ENCODE peak calls at places on chromosomes 5 and 9, in eight cellular contexts. One of them, this sample, is unnamed.

GRCh38 chr5:18276939-18277338 is 642.7 kb downstream of the TAF11L14 start:
- DNase-seq in right lobe of liver: no peak
- DNase-seq in fibroblast of lung: no peak
- DNase-seq in astrocyte of the spinal cord: no peak
- DNase-seq in memory B cell: no peak
- DNase-seq in H7: no peak
- DNase-seq in foreskin melanocyte: no peak
- DNase-seq in stimulated activated CD8-positive, alpha-beta memory T cell treated with anti-CD3 and anti-CD28 coated beads, Interleukin-15, amount 100 ng/mL, for 1 hour: no peak
- DNase-seq in this sample: no peak

GRCh38 chr9:75903785-75904360 is 13.4 kb downstream of the PCSK5 start:
- DNase-seq in right lobe of liver: no peak
- DNase-seq in fibroblast of lung: peak
- DNase-seq in astrocyte of the spinal cord: peak
- DNase-seq in memory B cell: no peak
- DNase-seq in H7: no peak
- DNase-seq in foreskin melanocyte: no peak
- DNase-seq in stimulated activated CD8-positive, alpha-beta memory T cell treated with anti-CD3 and anti-CD28 coated beads, Interleukin-15, amount 100 ng/mL, for 1 hour: no peak
- DNase-seq in this sample: no peak

GRCh38 chr5:93342563-93343061 is 238.4 kb downstream of the NR2F1-AS1 start:
- DNase-seq in right lobe of liver: no peak
- DNase-seq in fibroblast of lung: no peak
- DNase-seq in astrocyte of the spinal cord: no peak
- DNase-seq in memory B cell: no peak
- DNase-seq in H7: no peak
- DNase-seq in foreskin melanocyte: no peak
- DNase-seq in stimulated activated CD8-positive, alpha-beta memory T cell treated with anti-CD3 and anti-CD28 coated beads, Interleukin-15, amount 100 ng/mL, for 1 hour: no peak
- DNase-seq in this sample: no peak

GRCh38 chr5:148831590-148832565 is 5.5 kb downstream of the ADRB2 start:
- DNase-seq in right lobe of liver: no peak
- DNase-seq in fibroblast of lung: no peak
- DNase-seq in astrocyte of the spinal cord: no peak
- DNase-seq in memory B cell: no peak
- DNase-seq in H7: no peak
- DNase-seq in foreskin melanocyte: no peak
- DNase-seq in stimulated activated CD8-positive, alpha-beta memory T cell treated with anti-CD3 and anti-CD28 coated beads, Interleukin-15, amount 100 ng/mL, for 1 hour: no peak
- DNase-seq in this sample: no peak

GRCh38 chr9:21779397-21779796 is 23.0 kb upstream of the MTAP start:
- DNase-seq in right lobe of liver: no peak
- DNase-seq in fibroblast of lung: peak
- DNase-seq in astrocyte of the spinal cord: no peak
- DNase-seq in memory B cell: no peak
- DNase-seq in H7: no peak
- DNase-seq in foreskin melanocyte: no peak
- DNase-seq in stimulated activated CD8-positive, alpha-beta memory T cell treated with anti-CD3 and anti-CD28 coated beads, Interleukin-15, amount 100 ng/mL, for 1 hour: no peak
- DNase-seq in this sample: no peak

GRCh38 chr5:77311217-77311571 is 100.7 kb downstream of the PDE8B start:
- DNase-seq in right lobe of liver: no peak
- DNase-seq in fibroblast of lung: no peak
- DNase-seq in astrocyte of the spinal cord: no peak
- DNase-seq in memory B cell: no peak
- DNase-seq in H7: no peak
- DNase-seq in foreskin melanocyte: no peak
- DNase-seq in stimulated activated CD8-positive, alpha-beta memory T cell treated with anti-CD3 and anti-CD28 coated beads, Interleukin-15, amount 100 ng/mL, for 1 hour: no peak
- DNase-seq in this sample: no peak

GRCh38 chr5:62477801-62478200 is 65.2 kb downstream of the IPO11 start:
- DNase-seq in right lobe of liver: no peak
- DNase-seq in fibroblast of lung: peak
- DNase-seq in astrocyte of the spinal cord: peak
- DNase-seq in memory B cell: no peak
- DNase-seq in H7: no peak
- DNase-seq in foreskin melanocyte: no peak
- DNase-seq in stimulated activated CD8-positive, alpha-beta memory T cell treated with anti-CD3 and anti-CD28 coated beads, Interleukin-15, amount 100 ng/mL, for 1 hour: no peak
- DNase-seq in this sample: no peak

GRCh38 chr9:77018058-77019009 is 1.1 kb upstream of the FOXB2 start:
- DNase-seq in right lobe of liver: no peak
- DNase-seq in fibroblast of lung: no peak
- DNase-seq in astrocyte of the spinal cord: no peak
- DNase-seq in memory B cell: no peak
- DNase-seq in H7: peak
- DNase-seq in foreskin melanocyte: no peak
- DNase-seq in stimulated activated CD8-positive, alpha-beta memory T cell treated with anti-CD3 and anti-CD28 coated beads, Interleukin-15, amount 100 ng/mL, for 1 hour: no peak
- DNase-seq in this sample: no peak

GRCh38 chr5:55154893-55155292 is 5.1 kb upstream of the GPX8 start:
- DNase-seq in right lobe of liver: no peak
- DNase-seq in fibroblast of lung: peak
- DNase-seq in astrocyte of the spinal cord: peak
- DNase-seq in memory B cell: no peak
- DNase-seq in H7: no peak
- DNase-seq in foreskin melanocyte: no peak
- DNase-seq in stimulated activated CD8-positive, alpha-beta memory T cell treated with anti-CD3 and anti-CD28 coated beads, Interleukin-15, amount 100 ng/mL, for 1 hour: no peak
- DNase-seq in this sample: peak

GRCh38 chr5:173670130-173670591 is 53.7 kb upstream of the BOD1 start:
- DNase-seq in right lobe of liver: no peak
- DNase-seq in fibroblast of lung: peak
- DNase-seq in astrocyte of the spinal cord: peak
- DNase-seq in memory B cell: no peak
- DNase-seq in H7: peak
- DNase-seq in foreskin melanocyte: no peak
- DNase-seq in stimulated activated CD8-positive, alpha-beta memory T cell treated with anti-CD3 and anti-CD28 coated beads, Interleukin-15, amount 100 ng/mL, for 1 hour: no peak
- DNase-seq in this sample: no peak

GRCh38 chr9:127971357-127972315 is 9.2 kb downstream of the EEIG1 start:
- DNase-seq in right lobe of liver: no peak
- DNase-seq in fibroblast of lung: no peak
- DNase-seq in astrocyte of the spinal cord: no peak
- DNase-seq in memory B cell: no peak
- DNase-seq in H7: peak
- DNase-seq in foreskin melanocyte: no peak
- DNase-seq in stimulated activated CD8-positive, alpha-beta memory T cell treated with anti-CD3 and anti-CD28 coated beads, Interleukin-15, amount 100 ng/mL, for 1 hour: no peak
- DNase-seq in this sample: no peak

GRCh38 chr9:85716031-85716877 is 25.5 kb downstream of the AGTPBP1 start:
- DNase-seq in right lobe of liver: no peak
- DNase-seq in fibroblast of lung: peak
- DNase-seq in astrocyte of the spinal cord: no peak
- DNase-seq in memory B cell: no peak
- DNase-seq in H7: peak
- DNase-seq in foreskin melanocyte: no peak
- DNase-seq in stimulated activated CD8-positive, alpha-beta memory T cell treated with anti-CD3 and anti-CD28 coated beads, Interleukin-15, amount 100 ng/mL, for 1 hour: no peak
- DNase-seq in this sample: no peak

GRCh38 chr9:127537014-127537413 is 75.1 kb upstream of the STXBP1 start:
- DNase-seq in right lobe of liver: no peak
- DNase-seq in fibroblast of lung: peak
- DNase-seq in astrocyte of the spinal cord: peak
- DNase-seq in memory B cell: no peak
- DNase-seq in H7: peak
- DNase-seq in foreskin melanocyte: no peak
- DNase-seq in stimulated activated CD8-positive, alpha-beta memory T cell treated with anti-CD3 and anti-CD28 coated beads, Interleukin-15, amount 100 ng/mL, for 1 hour: no peak
- DNase-seq in this sample: peak

GRCh38 chr9:126704157-126704941 is 90.6 kb downstream of the LMX1B start:
- DNase-seq in right lobe of liver: no peak
- DNase-seq in fibroblast of lung: peak
- DNase-seq in astrocyte of the spinal cord: peak
- DNase-seq in memory B cell: no peak
- DNase-seq in H7: peak
- DNase-seq in foreskin melanocyte: no peak
- DNase-seq in stimulated activated CD8-positive, alpha-beta memory T cell treated with anti-CD3 and anti-CD28 coated beads, Interleukin-15, amount 100 ng/mL, for 1 hour: no peak
- DNase-seq in this sample: peak

GRCh38 chr9:120860083-120860482 is 16.9 kb downstream of the PHF19 start:
- DNase-seq in right lobe of liver: no peak
- DNase-seq in fibroblast of lung: no peak
- DNase-seq in astrocyte of the spinal cord: no peak
- DNase-seq in memory B cell: no peak
- DNase-seq in H7: no peak
- DNase-seq in foreskin melanocyte: no peak
- DNase-seq in stimulated activated CD8-positive, alpha-beta memory T cell treated with anti-CD3 and anti-CD28 coated beads, Interleukin-15, amount 100 ng/mL, for 1 hour: no peak
- DNase-seq in this sample: no peak

GRCh38 chr9:959914-960313 is 16.5 kb upstream of the DMRT3 start:
- DNase-seq in right lobe of liver: no peak
- DNase-seq in fibroblast of lung: no peak
- DNase-seq in astrocyte of the spinal cord: no peak
- DNase-seq in memory B cell: no peak
- DNase-seq in H7: no peak
- DNase-seq in foreskin melanocyte: no peak
- DNase-seq in stimulated activated CD8-positive, alpha-beta memory T cell treated with anti-CD3 and anti-CD28 coated beads, Interleukin-15, amount 100 ng/mL, for 1 hour: no peak
- DNase-seq in this sample: no peak

GRCh38 chr9:84340535-84340934 is at the start of gene SLC28A3:
- DNase-seq in right lobe of liver: no peak
- DNase-seq in fibroblast of lung: no peak
- DNase-seq in astrocyte of the spinal cord: no peak
- DNase-seq in memory B cell: no peak
- DNase-seq in H7: peak
- DNase-seq in foreskin melanocyte: no peak
- DNase-seq in stimulated activated CD8-positive, alpha-beta memory T cell treated with anti-CD3 and anti-CD28 coated beads, Interleukin-15, amount 100 ng/mL, for 1 hour: no peak
- DNase-seq in this sample: no peak

GRCh38 chr5:94785111-94785510 is 166.6 kb downstream of the SLF1 start:
- DNase-seq in right lobe of liver: no peak
- DNase-seq in fibroblast of lung: no peak
- DNase-seq in astrocyte of the spinal cord: no peak
- DNase-seq in memory B cell: no peak
- DNase-seq in H7: no peak
- DNase-seq in foreskin melanocyte: no peak
- DNase-seq in stimulated activated CD8-positive, alpha-beta memory T cell treated with anti-CD3 and anti-CD28 coated beads, Interleukin-15, amount 100 ng/mL, for 1 hour: no peak
- DNase-seq in this sample: no peak

This sample was measured in amniotic stem cell.